ENCODE peak calls at places on chromosomes 2 and 18, in five cellular contexts. H, J, Y, P and S are unnamed samples.

GRCh38 chr18:26943906-26944305 is 78.4 kb upstream of the AQP4 start:
- DNase-seq in H (no peak), J (no peak), Y (no peak), P (no peak), S (no peak)

GRCh38 chr2:201137505-201138400 is 21.8 kb downstream of the CFLAR start:
- DNase-seq in H (no peak), J (no peak), Y (no peak), P (no peak), S (no peak)

GRCh38 chr2:79831919-79832318 is 319.1 kb downstream of the CTNNA2 start:
- DNase-seq in H (no peak), J (no peak), Y (no peak), P (no peak), S (no peak)

GRCh38 chr18:66795011-66795410 is 191.1 kb upstream of the CDH19 start:
- DNase-seq in H (no peak), J (no peak), Y (no peak), P (no peak), S (no peak)

GRCh38 chr2:170943041-170943440 is 14.0 kb downstream of the GORASP2 start:
- DNase-seq in H (no peak), J (no peak), Y (no peak), P (no peak), S (no peak)

GRCh38 chr2:169715379-169716228 is 18.0 kb upstream of the KLHL23 start:
- DNase-seq in H (no peak), J (no peak), Y (peak; percentile 74), P (no peak), S (peak; percentile 36)

GRCh38 chr2:234422242-234422641 is 74.6 kb downstream of the ARL4C start:
- DNase-seq in H (no peak), J (no peak), Y (peak; percentile 96), P (no peak), S (no peak)

GRCh38 chr2:120600335-120600734 is 135.3 kb upstream of the GLI2 start:
- DNase-seq in H (peak; percentile 27), J (no peak), Y (no peak), P (no peak), S (no peak)

GRCh38 chr2:98378901-98379300 is 32.6 kb downstream of the CNGA3 start:
- DNase-seq in H (no peak), J (no peak), Y (peak; percentile 59), P (no peak), S (no peak)

GRCh38 chr2:68255736-68256450 is 3.6 kb upstream of the PPP3R1 start:
- DNase-seq in H (no peak), J (no peak), Y (peak; percentile 54), P (no peak), S (no peak)

GRCh38 chr2:56287974-56288373 is 104.2 kb downstream of the CCDC85A start:
- DNase-seq in H (no peak), J (no peak), Y (peak; percentile 84), P (no peak), S (no peak)

GRCh38 chr2:27051902-27052645 is 606 bp downstream of the AGBL5 start:
- DNase-seq in H (peak; percentile 76), J (no peak), Y (no peak), P (no peak), S (no peak)

GRCh38 chr2:23689131-23689700 is 237.7 kb downstream of the ATAD2B start:
- DNase-seq in H (peak; percentile 58), J (no peak), Y (no peak), P (no peak), S (no peak)

GRCh38 chr2:74632209-74632938 is 15.8 kb downstream of the M1AP start:
- DNase-seq in H (no peak), J (no peak), Y (peak; percentile 34), P (no peak), S (no peak)

GRCh38 chr2:118388771-118389170 is 300.5 kb downstream of the INSIG2 start:
- DNase-seq in H (no peak), J (no peak), Y (peak; percentile 92), P (no peak), S (no peak)

GRCh38 chr2:73091164-73091563 is 19.7 kb upstream of the SFXN5 start:
- DNase-seq in H (no peak), J (no peak), Y (no peak), P (no peak), S (no peak)

DNA sequence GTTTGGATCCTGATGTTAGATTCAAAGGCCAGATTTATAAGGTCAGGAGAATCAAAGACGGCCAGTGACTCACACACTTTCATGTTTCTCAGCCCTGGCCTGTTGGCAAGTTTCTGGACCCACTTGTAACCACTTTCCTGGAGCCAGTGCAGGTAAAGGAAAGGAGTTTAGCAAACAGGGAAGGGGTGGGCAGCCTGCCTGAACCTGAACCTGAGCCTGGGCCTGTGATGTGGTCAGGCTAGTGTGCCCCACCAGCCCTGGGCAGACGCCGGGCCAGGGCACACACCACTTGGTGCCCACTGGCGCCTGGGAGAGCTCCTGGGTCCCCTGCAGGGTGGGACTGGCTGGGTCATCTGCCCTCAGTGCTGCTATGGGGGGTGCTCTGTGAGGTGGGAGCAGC is 100.5 kb upstream of the SPRED2 start:
- DNase-seq in H (no peak), J (no peak), Y (no peak), P (no peak), S (no peak)
- H3K4me3 ChIP-seq in H (no peak overlapping the region), J (no peak overlapping the region), Y (no peak overlapping the region), P (no peak overlapping the region), S (no peak overlapping the region)

DNA sequence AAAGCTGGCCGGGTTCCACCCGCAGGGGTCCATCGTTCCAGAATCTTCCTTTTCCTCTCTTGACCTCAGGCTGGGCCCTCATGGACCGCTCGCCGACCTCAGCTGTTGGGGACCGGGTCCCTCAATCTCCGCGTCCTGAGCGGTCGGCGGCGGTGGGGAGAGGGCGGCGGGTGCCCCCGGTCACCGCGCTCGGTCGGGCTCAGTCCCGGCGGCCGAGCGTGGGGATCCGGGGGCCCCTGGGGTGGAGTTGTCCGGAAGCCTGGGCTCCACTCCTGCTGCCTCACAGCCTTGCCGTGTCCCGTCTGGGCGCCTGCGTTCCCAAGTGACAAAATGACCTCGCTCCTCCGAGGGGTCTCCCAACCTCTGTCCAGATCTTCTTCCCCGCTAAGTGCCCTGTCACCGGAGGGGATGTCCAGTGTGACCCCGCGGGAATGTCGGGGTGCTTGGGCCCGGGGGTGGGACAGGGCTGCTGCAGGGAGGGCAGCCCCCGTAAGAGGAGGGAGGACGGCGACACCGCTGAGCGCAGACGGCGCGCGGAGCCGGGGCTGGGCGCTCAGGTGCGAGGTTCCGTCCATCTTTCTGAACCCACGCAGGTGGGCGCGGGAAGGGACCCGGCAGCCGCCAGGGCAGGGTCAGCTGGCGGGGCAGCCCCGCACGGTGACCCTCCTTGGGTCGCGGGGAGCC is 16.0 kb upstream of the E2F6 start:
- DNase-seq in H (no peak), J (no peak), Y (no peak), P (no peak), S (peak; percentile 33)
- H3K4me3 ChIP-seq in H (peak overlapping the region; percentile 54), J (no peak overlapping the region), Y (no peak overlapping the region), P (no peak overlapping the region), S (peak overlapping the region; percentile 73)

GRCh38 chr18:35771172-35771571 is 189.6 kb downstream of the GALNT1 start:
- DNase-seq in H (no peak), J (no peak), Y (no peak), P (no peak), S (no peak)
- H3K4me3 ChIP-seq in H (no peak overlapping the region), J (no peak overlapping the region), Y (no peak overlapping the region), P (no peak overlapping the region), S (no peak overlapping the region)

DNA sequence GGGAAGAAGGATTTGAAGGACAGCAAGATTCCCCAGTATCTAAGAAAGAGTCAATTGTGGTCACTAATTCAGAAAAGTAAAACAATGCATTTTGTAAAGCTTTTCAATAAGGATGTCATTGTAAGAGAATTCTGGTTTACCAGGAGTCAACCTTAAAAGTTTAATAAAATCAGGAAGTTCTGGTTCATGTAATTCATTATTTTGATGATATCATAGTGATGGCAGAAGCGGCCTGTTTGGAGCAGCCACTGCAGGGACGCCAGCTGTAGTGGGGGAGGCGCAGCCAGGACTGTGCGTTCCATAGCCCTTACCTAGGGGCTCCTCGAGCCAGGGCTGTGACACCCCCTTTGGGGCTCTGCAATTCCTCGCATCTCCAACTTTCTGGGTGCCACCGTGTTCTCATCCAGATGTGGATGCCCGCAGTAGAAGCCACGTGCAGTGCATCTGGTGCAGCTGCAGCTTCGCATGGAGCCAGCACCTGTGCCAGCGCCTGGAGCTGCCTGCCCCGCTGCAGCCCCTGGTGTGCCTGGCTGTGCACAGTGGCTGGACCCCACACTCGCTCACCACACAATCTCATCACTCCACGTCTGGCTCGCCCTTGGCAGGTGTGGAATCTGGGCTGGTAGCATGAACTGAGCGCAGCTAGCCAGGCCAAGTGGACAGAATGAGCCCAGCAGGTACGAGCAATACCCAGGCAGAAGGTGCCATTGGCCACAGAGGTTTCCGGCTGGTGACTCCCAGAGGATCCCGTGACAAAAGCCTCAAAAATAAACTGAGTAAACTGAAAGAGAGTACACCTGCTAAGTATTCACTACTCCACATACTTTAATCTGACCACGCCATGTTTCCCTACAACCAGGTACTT is 37.4 kb downstream of the RNF152 start:
- DNase-seq in H (no peak), J (no peak), Y (no peak), P (no peak), S (no peak)
- H3K4me3 ChIP-seq in H (no peak overlapping the region), J (no peak overlapping the region), Y (no peak overlapping the region), P (no peak overlapping the region), S (no peak overlapping the region)

GRCh38 chr18:21131698-21132230 is 20.2 kb upstream of the ROCK1 start:
- DNase-seq in H (no peak), J (no peak), Y (no peak), P (no peak), S (no peak)

GRCh38 chr18:21134895-21135294 is 23.3 kb upstream of the ROCK1 start:
- DNase-seq in H (no peak), J (no peak), Y (peak; percentile 48), P (no peak), S (no peak)

GRCh38 chr18:21132398-21132918 is 20.8 kb upstream of the ROCK1 start:
- DNase-seq in H (no peak), J (no peak), Y (no peak), P (no peak), S (no peak)

GRCh38 chr18:21129586-21130216 is 18.1 kb upstream of the ROCK1 start:
- DNase-seq in H (no peak), J (no peak), Y (no peak), P (no peak), S (no peak)
- H3K4me3 ChIP-seq in H (no peak overlapping the region), J (no peak overlapping the region), Y (no peak overlapping the region), P (no peak overlapping the region), S (no peak overlapping the region)

DNA sequence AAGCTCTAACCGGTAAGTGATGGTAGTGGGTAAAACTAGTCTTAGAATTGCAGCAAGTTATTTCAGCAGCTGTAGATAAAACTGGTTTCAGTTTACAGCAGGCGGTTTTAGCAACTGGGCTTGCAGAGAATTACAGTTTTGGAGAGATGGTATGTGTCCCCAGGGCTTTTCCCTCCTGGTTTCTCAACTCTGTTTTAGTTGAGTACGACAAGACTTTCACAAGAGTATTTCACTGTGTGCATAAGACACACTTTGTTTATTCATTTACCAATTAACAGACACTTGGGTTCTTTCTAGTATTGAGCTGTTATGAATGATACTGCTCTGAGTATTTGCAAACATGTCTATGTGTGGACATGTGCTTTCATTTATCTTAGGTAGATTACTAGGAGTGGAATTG is 65.6 kb upstream of the RFX8 start:
- DNase-seq in H (no peak), J (no peak), Y (no peak), P (no peak), S (no peak)
- H3K4me3 ChIP-seq in H (no peak overlapping the region), J (no peak overlapping the region), Y (no peak overlapping the region), P (no peak overlapping the region), S (no peak overlapping the region)